ENCODE peak calls at places on chromosome 16, in eight cellular contexts. P is Caco-2, T is dorsolateral prefrontal cortex, O is left ventricle myocardium inferior, Z is lower leg skin, U is lung, H is GM23338, F is pancreas. J is an unnamed sample.

GRCh38 chr16:14407786-14408399 is 222.2 kb downstream of the PARN start:
- DNase-seq in O (no peak), H (no peak), U (no peak), Z (no peak), F (no peak), P (no peak), T (no peak), J (no peak)

GRCh38 chr16:8751481-8752311 is 45.7 kb downstream of the TMEM186 start:
- DNase-seq in H (peak), U (no peak), F (peak), T (no peak), P (peak), O (no peak), Z (no peak), J (no peak)

GRCh38 chr16:11094838-11095565 is 150.6 kb downstream of the CLEC16A start:
- DNase-seq in Z (no peak), O (no peak), U (no peak), H (no peak), P (no peak), T (no peak), F (no peak), J (no peak)

GRCh38 chr16:30395155-30395991 is at the start of gene ZNF48:
- DNase-seq in T (peak), O (peak), H (peak), U (peak), P (peak), F (peak), Z (peak), J (peak)

GRCh38 chr16:47311738-47312505 is 148.9 kb downstream of the ITFG1 start:
- DNase-seq in O (no peak), H (peak), U (no peak), F (no peak), Z (no peak), P (no peak), T (peak), J (peak)

GRCh38 chr16:89890200-89890599 is 16.8 kb downstream of the TCF25 start:
- DNase-seq in T (no peak), F (no peak), P (no peak), U (no peak), O (no peak), H (no peak), Z (no peak), J (no peak)

GRCh38 chr16:16048904-16049582 is 99.6 kb downstream of the ABCC1 start:
- DNase-seq in U (no peak), H (no peak), T (no peak), F (no peak), O (peak), Z (no peak), P (no peak), J (no peak)

GRCh38 chr16:58127033-58127556 is 2.1 kb downstream of the CFAP20 start:
- DNase-seq in Z (no peak), U (no peak), O (no peak), H (peak), F (no peak), T (no peak), P (no peak), J (peak)

GRCh38 chr16:19748389-19749110 is 30.5 kb downstream of the IQCK start:
- DNase-seq in T (no peak), P (no peak), Z (no peak), F (no peak), U (no peak), H (no peak), O (no peak), J (no peak)

GRCh38 chr16:31488630-31489564 is 6.0 kb downstream of the SLC5A2 start:
- DNase-seq in F (no peak), O (no peak), P (no peak), H (peak), Z (no peak), U (no peak), T (no peak), J (no peak)

GRCh38 chr16:78852236-78852635 is 748.3 kb downstream of the MAF start:
- DNase-seq in F (no peak), U (no peak), H (no peak), Z (no peak), O (no peak), P (no peak), T (peak), J (no peak)

GRCh38 chr16:15542261-15542660 is 100.7 kb downstream of the MARF1 start:
- DNase-seq in O (no peak), P (no peak), H (peak), F (no peak), U (no peak), T (no peak), Z (no peak), J (no peak)

GRCh38 chr16:23901178-23902131 is 65.7 kb downstream of the PRKCB start:
- DNase-seq in T (no peak), O (no peak), P (no peak), F (no peak), U (no peak), H (peak), Z (no peak), J (no peak)

GRCh38 chr16:84286568-84287220 is 8.0 kb upstream of the WFDC1 start:
- DNase-seq in T (no peak), U (peak), P (no peak), Z (no peak), F (no peak), O (peak), H (no peak), J (no peak)

GRCh38 chr16:68344252-68344651 is 33.4 kb downstream of the PRMT7 start:
- DNase-seq in H (no peak), Z (no peak), O (no peak), U (no peak), P (no peak), T (no peak), F (no peak), J (no peak)

GRCh38 chr16:57802635-57803412 is 533 bp upstream of the KIFC3 start:
- DNase-seq in O (no peak), Z (no peak), P (no peak), T (no peak), F (no peak), H (peak), U (no peak), J (no peak)

GRCh38 chr16:75433732-75434413 is 570 bp upstream of the CFDP1 start:
- DNase-seq in Z (peak), O (no peak), U (peak), T (peak), P (peak), F (peak), H (peak), J (peak)

GRCh38 chr16:19859166-19859565 is 25.5 kb downstream of the GPRC5B start:
- DNase-seq in T (no peak), H (no peak), Z (no peak), F (no peak), P (no peak), U (no peak), O (no peak), J (no peak)

GRCh38 chr16:75931043-75931442 is 204.8 kb upstream of the CPHXL start:
- DNase-seq in P (no peak), H (no peak), Z (no peak), T (no peak), U (no peak), F (no peak), O (no peak), J (no peak)

GRCh38 chr16:48193846-48194245 is 38.1 kb upstream of the ABCC12 start:
- DNase-seq in Z (no peak), F (no peak), P (no peak), U (no peak), H (no peak), O (no peak), T (no peak), J (no peak)

GRCh38 chr16:1532771-1533170 is 695 bp upstream of the TMEM204 start:
- DNase-seq in H (no peak), O (no peak), U (no peak), F (no peak), P (no peak), T (no peak), Z (no peak), J (no peak)

GRCh38 chr16:57786632-57787518 is 15.4 kb downstream of the KIFC3 start:
- DNase-seq in Z (peak), O (peak), H (no peak), U (peak), F (no peak), T (peak), P (no peak), J (no peak)

GRCh38 chr16:89363621-89364393 is 126.6 kb downstream of the ANKRD11 start:
- DNase-seq in U (peak), Z (peak), H (no peak), F (peak), T (no peak), P (no peak), O (no peak), J (no peak)

GRCh38 chr16:10601444-10602401 is 21.3 kb upstream of the EMP2 start:
- DNase-seq in U (peak), F (no peak), T (no peak), Z (no peak), P (peak), H (peak), O (peak), J (no peak)

GRCh38 chr16:86457621-86458456 is 52.5 kb upstream of the FOXF1 start:
- DNase-seq in H (no peak), T (no peak), U (no peak), O (no peak), F (no peak), Z (no peak), P (no peak), J (no peak)

GRCh38 chr16:79543219-79543618 is 57.3 kb downstream of the MAF start:
- DNase-seq in O (no peak), H (no peak), U (no peak), Z (no peak), F (no peak), T (no peak), P (no peak), J (no peak)

GRCh38 chr16:65117701-65118448 is 4.0 kb downstream of the CDH11 start:
- DNase-seq in F (peak), U (peak), T (peak), O (peak), P (peak), Z (peak), H (peak), J (peak)

GRCh38 chr16:82700541-82701240 is 73.9 kb downstream of the CDH13 start:
- DNase-seq in O (no peak), Z (no peak), H (no peak), T (no peak), F (no peak), P (no peak), U (no peak), J (no peak)

GRCh38 chr16:30570621-30571443 is 682 bp downstream of the ZNF688 start:
- DNase-seq in U (no peak), Z (no peak), O (no peak), H (peak), T (peak), F (peak), P (no peak), J (no peak)

GRCh38 chr16:55499951-55500350 is 8.9 kb upstream of the LPCAT2 start:
- DNase-seq in Z (peak), O (no peak), F (no peak), P (no peak), T (no peak), U (peak), H (no peak), J (no peak)

GRCh38 chr16:142405-142804 is 3.9 kb upstream of the NPRL3 start:
- DNase-seq in U (no peak), F (no peak), O (no peak), T (no peak), Z (no peak), P (no peak), H (no peak), J (no peak)

GRCh38 chr16:83515395-83515794 is 292.4 kb upstream of the HSBP1 start:
- DNase-seq in U (no peak), P (no peak), H (no peak), T (no peak), Z (no peak), F (no peak), O (no peak), J (no peak)

GRCh38 chr16:12210258-12210880 is 233.8 kb downstream of the SNX29 start:
- DNase-seq in H (no peak), P (no peak), F (no peak), O (no peak), U (no peak), Z (no peak), T (no peak), J (no peak)

GRCh38 chr16:10577305-10578202 is 2.8 kb downstream of the EMP2 start:
- DNase-seq in O (peak), U (no peak), F (peak), H (peak), Z (peak), P (no peak), T (no peak), J (no peak)

GRCh38 chr16:56683424-56684162 is 1.3 kb downstream of the MT1X start:
- DNase-seq in T (no peak), Z (no peak), F (peak), U (no peak), O (no peak), H (peak), P (no peak), J (no peak)
- TF ChIP-seq CTCF in T (no peak), Z (no peak), F (no peak), U (no peak), O (no peak), H (no peak), P (no peak), J (no peak)

GRCh38 chr16:4694664-4695451 is 1.5 kb downstream of the NUDT16L1 start:
- DNase-seq in P (peak), Z (peak), T (peak), F (peak), H (no peak), O (peak), U (no peak), J (no peak)
- H3K4me3 ChIP-seq in P (peak), Z (no peak), T (peak), F (peak), H (peak), O (peak), U (no peak), J (peak)

GRCh38 chr16:27268376-27269299 is at the start of gene NSMCE1:
- DNase-seq in P (peak), O (peak), H (peak), F (peak), Z (peak), U (peak), T (peak), J (peak)
- TF ChIP-seq CTCF in P (peak), O (peak), H (no peak), F (no peak), Z (no peak), U (no peak), T (peak), J (no peak)

GRCh38 chr16:49857423-49858181 is 1.7 kb upstream of the ZNF423 start:
- DNase-seq in F (peak), U (peak), P (peak), Z (no peak), T (no peak), O (peak), H (peak), J (peak)
- H3K4me3 ChIP-seq in F (peak), U (peak), P (peak), Z (peak), T (peak), O (peak), H (peak), J (peak)